ENCODE peak calls at places on chromosomes 7 and 10, in four cellular contexts. U is stomach, L is Calu3, A is A549. Y is an unnamed sample.

GRCh38 chr7:44415047-44415446 is 75.4 kb downstream of the NUDCD3 start:
- DNase-seq in A (no peak), U (no peak), L (no peak), Y (no peak)

GRCh38 chr10:129101232-129101980 is 365.6 kb upstream of the MGMT start:
- DNase-seq in L (no peak), U (no peak), A (no peak), Y (no peak)

GRCh38 chr7:98348726-98349474 is 52.0 kb downstream of the BAIAP2L1 start:
- DNase-seq in U (no peak), A (peak; percentile 62), L (peak; percentile 23), Y (no peak)

GRCh38 chr10:110340821-110341220 is 36.1 kb upstream of the SMNDC1 start:
- DNase-seq in A (no peak), L (no peak), U (no peak), Y (no peak)

GRCh38 chr7:30914611-30915601 is 3.3 kb downstream of the AQP1 start:
- DNase-seq in L (peak; percentile 88), U (no peak), A (peak; percentile 20), Y (no peak)

GRCh38 chr7:105648561-105649401 is 67.5 kb upstream of the EFCAB10 start:
- DNase-seq in L (peak; percentile 55), A (peak; percentile 78), U (peak; percentile 60), Y (no peak)

GRCh38 chr7:41710838-41711237 is 7.9 kb upstream of the INHBA start:
- DNase-seq in L (no peak), U (no peak), A (no peak), Y (no peak)

GRCh38 chr10:33819206-33819605 is 484.7 kb upstream of the NRP1 start:
- DNase-seq in L (no peak), U (no peak), A (no peak), Y (no peak)

GRCh38 chr10:118543714-118544400 is 51.6 kb downstream of the PRLHR start:
- DNase-seq in A (peak; percentile 57), U (peak; percentile 38), L (peak; percentile 64), Y (no peak)

GRCh38 chr7:44073664-44074348 is 8.4 kb upstream of the PGAM2 start:
- DNase-seq in A (no peak), L (peak; percentile 66), U (peak; percentile 93), Y (no peak)

GRCh38 chr7:45007571-45008328 is 7.7 kb downstream of the CCM2 start:
- DNase-seq in L (no peak), A (no peak), U (no peak), Y (no peak)

GRCh38 chr7:55415173-55415778 is 50.1 kb downstream of the LANCL2 start:
- DNase-seq in U (peak; percentile 84), A (peak; percentile 75), L (peak; percentile 93), Y (peak; percentile 11)

GRCh38 chr7:143892527-143893300 is 9.3 kb downstream of the TCAF1 start:
- DNase-seq in U (no peak), L (peak; percentile 52), A (peak; percentile 19), Y (no peak)

GRCh38 chr7:151379534-151380198 is 30.2 kb downstream of the WDR86 start:
- DNase-seq in A (no peak), U (no peak), L (no peak), Y (no peak)

GRCh38 chr10:125028291-125028867 is 86.5 kb downstream of the ZRANB1 start:
- DNase-seq in A (no peak), L (no peak), U (no peak), Y (peak; percentile 59)

GRCh38 chr7:150838965-150839650 is 13.2 kb upstream of the AOC1 start:
- DNase-seq in U (no peak), A (no peak), L (no peak), Y (no peak)

GRCh38 chr7:106599343-106599698 is 61.6 kb downstream of the CCDC71L start:
- DNase-seq in L (no peak), U (no peak), A (no peak), Y (no peak)

GRCh38 chr10:124632064-124632531 is 112.1 kb downstream of the FAM53B start:
- DNase-seq in L (no peak), U (peak; percentile 94), A (no peak), Y (no peak)

GRCh38 chr7:109806548-109806947 is 1236.9 kb downstream of the DNAJB9 start:
- DNase-seq in A (no peak), L (no peak), U (no peak), Y (no peak)

GRCh38 chr10:103828107-103828506 is 27.3 kb downstream of the SH3PXD2A start:
- DNase-seq in A (no peak), L (peak; percentile 39), U (no peak), Y (no peak)

GRCh38 chr7:77351539-77352004 is 64.6 kb downstream of the GSAP start:
- DNase-seq in A (no peak), U (peak; percentile 30), L (no peak), Y (no peak)

GRCh38 chr10:76285012-76285411 is 853.6 kb downstream of the LRMDA start:
- DNase-seq in L (no peak), A (peak; percentile 29), U (no peak), Y (no peak)

GRCh38 chr7:116692599-116693308 is 20.8 kb downstream of the MET start:
- DNase-seq in L (no peak), U (no peak), A (no peak), Y (no peak)

GRCh38 chr10:98041352-98042043 is 11.1 kb upstream of the CRTAC1 start:
- DNase-seq in U (peak; percentile 68), L (peak; percentile 69), A (peak; percentile 72), Y (no peak)

GRCh38 chr7:37385787-37386186 is 62.9 kb downstream of the ELMO1 start:
- DNase-seq in A (no peak), L (no peak), U (no peak), Y (no peak)

GRCh38 chr10:109982812-109983211 is 25.0 kb upstream of the ADD3 start:
- DNase-seq in A (no peak), U (no peak), L (no peak), Y (no peak)

GRCh38 chr10:114273910-114274309 is 34.9 kb downstream of the VWA2 start:
- DNase-seq in U (no peak), A (no peak), L (no peak), Y (no peak)

GRCh38 chr7:106283831-106284515 is 810 bp downstream of the NAMPT start:
- DNase-seq in L (peak; percentile 46), U (peak; percentile 65), A (peak; percentile 63), Y (no peak)

GRCh38 chr10:69968830-69969229 is 83.8 kb upstream of the MACROH2A2 start:
- DNase-seq in L (peak; percentile 28), U (peak; percentile 18), A (peak; percentile 38), Y (no peak)

GRCh38 chr7:100545636-100546128 is 6.7 kb downstream of the AGFG2 start:
- DNase-seq in A (peak; percentile 91), L (peak; percentile 79), U (no peak), Y (peak; percentile 68)

GRCh38 chr7:68841004-68841403 is 757.3 kb upstream of the AUTS2 start:
- DNase-seq in A (no peak), U (no peak), L (no peak), Y (peak; percentile 42)

GRCh38 chr10:34505338-34505737 is 309.8 kb downstream of the PARD3 start:
- DNase-seq in L (no peak), A (peak; percentile 46), U (no peak), Y (no peak)

GRCh38 chr7:136057509-136057908 is 80.3 kb upstream of the MTPN start:
- DNase-seq in U (no peak), L (no peak), A (no peak), Y (no peak)

GRCh38 chr7:84633-85020 is 107.7 kb upstream of the FAM20C start:
- DNase-seq in A (no peak), L (no peak), U (peak; percentile 15), Y (no peak)

GRCh38 chr7:95430864-95431263 is 4.0 kb downstream of the PON2 start:
- DNase-seq in U (no peak), A (peak; percentile 98), L (peak; percentile 14), Y (no peak)

GRCh38 chr7:44615149-44615611 is 8.8 kb downstream of the OGDH start:
- DNase-seq in A (no peak), L (no peak), U (peak; percentile 40), Y (no peak)

GRCh38 chr7:35604595-35604994 is 90.3 kb downstream of the HERPUD2 start:
- DNase-seq in L (no peak), U (no peak), A (no peak), Y (no peak)

DNA sequence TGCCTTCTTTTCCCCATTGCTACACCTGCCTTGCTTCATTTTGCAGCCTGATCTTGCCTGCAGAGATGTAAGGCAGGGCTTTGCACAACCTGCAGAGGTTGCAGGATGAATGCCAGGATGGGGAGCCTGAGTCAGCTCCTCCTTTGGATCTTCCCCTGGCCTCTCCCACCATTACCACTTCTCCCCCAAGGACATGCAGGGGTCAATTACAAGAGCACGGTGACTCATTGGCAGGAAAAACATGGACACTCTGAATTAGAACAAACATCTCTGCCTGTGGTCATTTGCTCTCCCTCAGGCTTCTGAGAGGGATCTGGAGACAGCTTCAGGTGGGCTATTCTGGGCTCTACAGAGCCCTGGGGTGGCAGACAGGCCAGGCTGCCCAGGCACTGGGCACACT is 89.2 kb downstream of the HERPUD2 start:
- DNase-seq in U (no peak), L (no peak), A (peak; percentile 8), Y (no peak)
- TF ChIP-seq CTCF in U (no peak), L (no peak), A (no peak), Y (no peak)

DNA sequence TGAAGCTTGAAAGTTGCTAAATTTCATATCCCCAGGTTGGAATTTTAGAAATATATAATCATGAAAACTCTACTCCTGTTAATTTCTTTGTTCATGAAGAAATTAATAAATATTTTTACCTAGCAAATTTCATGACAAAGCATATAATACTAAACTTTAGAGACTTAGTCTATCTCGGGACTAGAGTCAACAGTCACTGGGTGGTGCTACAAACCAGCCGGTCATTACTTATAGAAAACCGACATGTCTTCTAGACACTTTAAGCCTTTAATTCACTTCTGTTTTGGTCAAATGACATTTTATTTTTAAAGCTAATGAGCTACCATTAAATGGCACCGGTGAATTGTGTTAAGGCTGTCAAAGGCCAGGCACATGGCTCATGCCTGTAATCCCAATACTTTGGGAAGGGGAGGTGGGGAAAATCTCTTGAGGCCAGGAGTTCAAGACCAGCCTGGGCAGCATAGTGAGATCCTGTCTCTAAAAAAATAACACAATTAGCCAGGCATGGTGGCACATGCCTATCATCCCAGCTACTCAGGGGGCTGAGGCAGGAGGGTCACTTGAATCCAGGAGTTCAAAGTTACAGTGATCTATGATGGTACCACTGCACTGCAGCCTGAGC is 270.1 kb downstream of the CACNA2D1 start:
- DNase-seq in U (no peak), L (no peak), A (no peak), Y (no peak)
- TF ChIP-seq CTCF in U (no peak), L (no peak), A (no peak), Y (no peak)

GRCh38 chr7:71885487-71885886 is 526.7 kb downstream of the CALN1 start:
- DNase-seq in A (no peak), L (no peak), U (no peak), Y (no peak)

GRCh38 chr7:71886066-71886465 is 526.1 kb downstream of the CALN1 start:
- DNase-seq in A (no peak), L (no peak), U (no peak), Y (no peak)

GRCh38 chr7:71883415-71883814 is 528.7 kb downstream of the CALN1 start:
- DNase-seq in L (no peak), U (no peak), A (no peak), Y (no peak)
- TF ChIP-seq CTCF in L (no peak), U (no peak), A (no peak), Y (no peak)

GRCh38 chr7:12684733-12685132 is 2.7 kb upstream of the ARL4A start:
- DNase-seq in A (no peak), U (no peak), L (no peak), Y (no peak)

GRCh38 chr7:12684186-12684585 is 3.2 kb upstream of the ARL4A start:
- DNase-seq in U (no peak), A (no peak), L (no peak), Y (no peak)

GRCh38 chr7:12686894-12687212 is 580 bp upstream of the ARL4A start:
- DNase-seq in L (no peak), A (no peak), U (no peak), Y (no peak)

GRCh38 chr7:12686234-12686893 is 1.1 kb upstream of the ARL4A start:
- DNase-seq in U (peak; percentile 92), A (peak; percentile 100), L (peak; percentile 99), Y (peak; percentile 87)

GRCh38 chr7:12685550-12685949 is 1.9 kb upstream of the ARL4A start:
- DNase-seq in U (no peak), A (peak; percentile 89), L (peak; percentile 72), Y (peak; percentile 48)
- TF ChIP-seq CTCF in U (no peak), A (peak; percentile 61), L (peak; percentile 65), Y (peak; percentile 74)

Y was measured in retinal pigment epithelial cell.